ENCODE peak calls at places on chromosome X, in six cellular contexts. X is fibroblast of lung; U is CD8-positive, alpha-beta memory T cell; N is mesenchymal stem cell; Y is testis; L is right cardiac atrium. J is an unnamed sample.

GRCh38 chrX:110520053-110520452 is 161.4 kb downstream of the RTL9 start:
- DNase-seq in X (no peak), U (no peak), N (no peak), Y (no peak), L (no peak), J (no peak)

GRCh38 chrX:32176510-32176909 is 1034.8 kb downstream of the DMD start:
- DNase-seq in X (no peak), U (no peak), N (no peak), Y (no peak), L (no peak), J (no peak)

GRCh38 chrX:40012800-40013682 is 84.7 kb downstream of the BCOR start:
- DNase-seq in X (peak; percentile 64), U (no peak), N (peak; percentile 81), Y (peak; percentile 49), L (peak; percentile 87), J (peak; percentile 65)

GRCh38 chrX:14039344-14039743 is 9.7 kb upstream of the GEMIN8 start:
- DNase-seq in X (peak; percentile 45), U (peak; percentile 38), N (peak; percentile 29), Y (peak; percentile 53), L (no peak), J (peak; percentile 49)

GRCh38 chrX:39406799-39407198 is 605.5 kb downstream of the MID1IP1 start:
- DNase-seq in X (no peak), U (no peak), N (no peak), Y (no peak), L (no peak), J (no peak)

GRCh38 chrX:13515181-13515930 is 54.0 kb upstream of the EGFL6 start:
- DNase-seq in X (no peak), U (no peak), N (no peak), Y (no peak), L (no peak), J (no peak)

GRCh38 chrX:23503835-23504539 is 163.3 kb upstream of the PRDX4 start:
- DNase-seq in X (peak; percentile 73), U (no peak), N (peak; percentile 19), Y (peak; percentile 46), L (peak; percentile 82), J (peak; percentile 18)

GRCh38 chrX:2967998-2968909 is 38.1 kb upstream of the ARSH start:
- DNase-seq in X (peak; percentile 28), U (no peak), N (no peak), Y (peak; percentile 13), L (peak; percentile 56), J (no peak)

GRCh38 chrX:71541546-71542022 is 8.7 kb downstream of the OGT start:
- DNase-seq in X (peak; percentile 62), U (no peak), N (peak; percentile 84), Y (no peak), L (no peak), J (no peak)
- H3K27ac ChIP-seq in X (peak overlapping the region; percentile 45), U (no peak overlapping the region), N (peak overlapping the region; percentile 12), Y (no peak overlapping the region), L (no peak overlapping the region), J (no peak overlapping the region)

DNA sequence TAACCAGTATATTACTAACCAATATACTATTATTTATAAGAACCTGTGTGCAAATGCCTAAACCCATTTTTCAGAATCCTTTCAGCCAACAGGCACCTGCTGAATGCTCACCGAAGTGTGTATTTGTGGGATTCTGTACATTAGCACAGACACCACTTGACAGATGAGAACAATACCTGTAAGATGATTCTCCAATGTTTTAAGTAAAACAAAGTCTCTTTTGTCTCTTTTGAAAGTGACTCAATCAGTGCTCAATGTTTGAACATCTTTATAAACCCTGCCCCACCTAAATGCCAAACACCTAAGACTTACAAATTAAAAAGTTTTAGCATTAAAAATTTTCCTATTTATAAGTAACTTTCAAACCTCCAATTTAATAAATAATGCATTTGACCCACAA is 763 bp downstream of the ASB9 start:
- DNase-seq in X (no peak), U (no peak), N (no peak), Y (no peak), L (no peak), J (no peak)
- H3K4me3 ChIP-seq in X (no peak overlapping the region), U (no peak overlapping the region), N (no peak overlapping the region), Y (no peak overlapping the region), L (no peak overlapping the region), J (no peak overlapping the region)

GRCh38 chrX:54641530-54641929 is 111.5 kb downstream of the GNL3L start:
- DNase-seq in X (no peak), U (no peak), N (no peak), Y (no peak), L (no peak), J (no peak)

GRCh38 chrX:54639018-54639345 is 109.0 kb downstream of the GNL3L start:
- DNase-seq in X (no peak), U (no peak), N (no peak), Y (no peak), L (no peak), J (no peak)

GRCh38 chrX:54640103-54640428 is 110.0 kb downstream of the GNL3L start:
- DNase-seq in X (no peak), U (no peak), N (no peak), Y (no peak), L (no peak), J (no peak)

GRCh38 chrX:54639346-54640102 is 109.5 kb downstream of the GNL3L start:
- DNase-seq in X (peak; percentile 98), U (peak; percentile 88), N (peak; percentile 98), Y (peak; percentile 96), L (peak; percentile 97), J (peak; percentile 94)

DNA sequence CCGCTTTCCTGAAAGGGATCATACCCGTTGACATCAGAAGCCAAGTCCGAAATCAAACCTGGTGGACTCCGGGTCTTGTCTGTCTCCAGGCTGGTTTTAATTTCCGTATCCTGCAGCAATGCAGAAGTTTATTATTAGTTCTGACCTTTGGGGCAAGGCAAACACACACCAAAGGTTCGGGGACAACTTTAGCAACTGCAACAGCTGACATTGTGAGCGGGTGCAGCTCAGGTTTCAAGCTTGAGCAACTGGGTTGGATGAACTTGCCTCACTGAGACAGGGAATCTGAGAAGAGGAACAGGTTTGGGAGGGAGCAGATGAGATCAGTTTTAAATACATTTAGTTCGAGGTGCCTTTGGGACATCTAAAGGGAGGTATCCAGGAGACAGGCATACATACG is 110.7 kb downstream of the GNL3L start:
- DNase-seq in X (peak; percentile 25), U (no peak), N (peak; percentile 38), Y (no peak), L (no peak), J (no peak)
- H3K27ac ChIP-seq in X (no peak overlapping the region), U (no peak overlapping the region), N (no peak overlapping the region), Y (no peak overlapping the region), L (peak overlapping the region; percentile 68), J (no peak overlapping the region)

DNA sequence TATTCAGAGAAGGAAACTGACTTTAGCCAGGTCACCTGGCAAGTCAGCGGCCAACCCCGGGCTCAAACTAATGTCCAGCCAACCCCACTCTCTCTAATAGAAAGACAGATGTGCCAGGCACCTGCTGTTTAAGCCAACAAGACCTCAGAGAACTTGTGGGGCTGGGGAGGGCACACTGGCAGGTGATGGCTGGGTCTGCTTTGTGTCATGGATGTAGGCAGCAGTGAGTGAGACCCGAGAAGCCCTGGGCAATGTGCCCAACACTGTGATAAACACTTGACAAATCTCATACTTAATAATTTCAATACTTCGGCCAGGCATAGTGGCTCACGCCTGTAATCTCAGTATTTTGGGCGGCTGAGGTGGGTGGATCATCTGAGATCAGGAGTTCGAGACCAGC is 9.0 kb upstream of the CD99L2 start:
- DNase-seq in X (no peak), U (no peak), N (no peak), Y (no peak), L (no peak), J (no peak)
- H3K4me3 ChIP-seq in X (no peak overlapping the region), U (no peak overlapping the region), N (no peak overlapping the region), Y (no peak overlapping the region), L (no peak overlapping the region), J (no peak overlapping the region)

GRCh38 chrX:130120321-130120731 is 10.0 kb upstream of the ELF4 start:
- DNase-seq in X (no peak), U (peak; percentile 2), N (peak; percentile 70), Y (no peak), L (no peak), J (no peak)
- H3K27ac ChIP-seq in X (peak overlapping the region; percentile 69), U (peak overlapping the region; percentile 31), N (no peak overlapping the region), Y (peak overlapping the region; percentile 36), L (peak overlapping the region; percentile 6), J (no peak overlapping the region)